ENCODE peak calls at places on chromosomes 12 and 14, in nine cellular contexts. E is H1; Q is lung; R is choroid plexus epithelial cell; W is tibial artery; M is Panc1; P is HCT116; S is aorta; H is CD8-positive, alpha-beta memory T cell. I is an unnamed sample.

GRCh38 chr12:44875954-44876553 is at the start of gene NELL2:
- DNase-seq in E (peak), Q (peak), R (peak), W (no peak), M (no peak), P (no peak), S (peak), H (peak), I (peak)

GRCh38 chr14:104389326-104390220 is 190.0 kb upstream of the C14orf180 start:
- DNase-seq in E (no peak), Q (no peak), R (no peak), W (peak), M (no peak), P (no peak), S (no peak), H (peak), I (no peak)

GRCh38 chr12:9134981-9135628 is 19.4 kb upstream of the A2M start:
- DNase-seq in E (peak), Q (no peak), R (peak), W (no peak), M (no peak), P (peak), S (no peak), H (no peak), I (no peak)

GRCh38 chr12:50765325-50765911 is 1.5 kb downstream of the ATF1 start:
- DNase-seq in E (no peak), Q (no peak), R (peak), W (peak), M (peak), P (no peak), S (no peak), H (peak), I (no peak)

GRCh38 chr12:42481368-42481767 is 108.2 kb downstream of the PRICKLE1 start:
- DNase-seq in E (no peak), Q (no peak), R (no peak), W (no peak), M (no peak), P (no peak), S (no peak), H (no peak), I (no peak)

GRCh38 chr14:31060253-31060875 is 34.2 kb upstream of the STRN3 start:
- DNase-seq in E (no peak), Q (no peak), R (no peak), W (no peak), M (no peak), P (no peak), S (no peak), H (no peak), I (no peak)

GRCh38 chr12:112906712-112907414 is at the start of gene OAS1:
- DNase-seq in E (no peak), Q (peak), R (peak), W (peak), M (no peak), P (no peak), S (no peak), H (peak), I (peak)

GRCh38 chr14:101772770-101773169 is 11.3 kb downstream of the PPP2R5C start:
- DNase-seq in E (no peak), Q (no peak), R (no peak), W (no peak), M (no peak), P (no peak), S (no peak), H (no peak), I (no peak)

DNA sequence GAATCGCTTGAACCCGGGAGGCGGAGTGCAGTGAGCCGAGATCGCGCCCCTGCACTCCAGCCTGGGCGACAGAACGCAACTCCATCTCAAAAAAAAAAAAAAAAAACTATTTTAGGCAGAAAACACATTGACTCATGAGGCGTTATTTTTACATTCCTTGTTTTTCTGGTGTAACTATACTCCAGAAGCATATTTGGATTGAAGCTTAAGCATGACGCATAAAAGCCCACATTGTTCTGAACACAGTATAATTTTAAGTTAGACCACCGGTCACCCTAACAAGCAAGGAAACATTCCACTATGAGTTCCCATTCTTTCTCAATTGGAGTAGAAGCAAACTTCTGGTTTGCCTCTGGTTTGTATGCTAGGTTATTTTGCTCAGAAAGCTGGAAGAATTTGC is 173.0 kb downstream of the MYRFL start:
- DNase-seq in E (no peak), Q (no peak), R (no peak), W (no peak), M (no peak), P (no peak), S (no peak), H (no peak), I (no peak)
- H3K4me3 ChIP-seq in E (no peak), Q (no peak), R (no peak), W (no peak), M (no peak), P (no peak), S (no peak), H (no peak), I (no peak)

DNA sequence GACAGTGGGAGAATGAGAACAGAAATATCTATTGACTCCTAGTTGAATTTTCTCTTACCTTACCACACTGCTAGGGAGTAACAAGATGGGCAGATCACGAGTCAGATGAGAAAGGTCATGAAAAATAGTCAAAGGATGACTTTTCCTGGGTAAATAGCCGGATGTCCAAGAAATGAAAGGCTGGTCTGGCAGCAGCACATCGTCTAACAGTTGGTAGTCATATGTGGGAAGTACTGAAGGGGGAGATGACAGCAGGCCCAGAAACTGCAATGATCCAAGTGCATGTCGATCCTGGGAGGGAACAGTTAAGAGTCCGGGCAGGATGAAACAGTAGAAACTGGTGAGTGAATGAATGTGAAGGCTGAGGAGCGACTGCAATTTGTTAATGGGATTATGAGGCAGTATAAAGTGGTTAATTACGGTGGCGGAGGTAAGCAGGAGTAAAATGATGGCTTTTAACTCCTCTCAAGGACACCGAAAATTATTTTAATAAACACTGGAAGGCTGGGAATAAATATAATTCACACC is 1.2 kb upstream of the ERC1 start:
- DNase-seq in E (no peak), Q (no peak), R (peak), W (peak), M (no peak), P (no peak), S (no peak), H (no peak), I (no peak)
- H3K4me3 ChIP-seq in E (peak), Q (peak), R (peak), W (peak), M (peak), P (peak), S (peak), H (peak), I (peak)

DNA sequence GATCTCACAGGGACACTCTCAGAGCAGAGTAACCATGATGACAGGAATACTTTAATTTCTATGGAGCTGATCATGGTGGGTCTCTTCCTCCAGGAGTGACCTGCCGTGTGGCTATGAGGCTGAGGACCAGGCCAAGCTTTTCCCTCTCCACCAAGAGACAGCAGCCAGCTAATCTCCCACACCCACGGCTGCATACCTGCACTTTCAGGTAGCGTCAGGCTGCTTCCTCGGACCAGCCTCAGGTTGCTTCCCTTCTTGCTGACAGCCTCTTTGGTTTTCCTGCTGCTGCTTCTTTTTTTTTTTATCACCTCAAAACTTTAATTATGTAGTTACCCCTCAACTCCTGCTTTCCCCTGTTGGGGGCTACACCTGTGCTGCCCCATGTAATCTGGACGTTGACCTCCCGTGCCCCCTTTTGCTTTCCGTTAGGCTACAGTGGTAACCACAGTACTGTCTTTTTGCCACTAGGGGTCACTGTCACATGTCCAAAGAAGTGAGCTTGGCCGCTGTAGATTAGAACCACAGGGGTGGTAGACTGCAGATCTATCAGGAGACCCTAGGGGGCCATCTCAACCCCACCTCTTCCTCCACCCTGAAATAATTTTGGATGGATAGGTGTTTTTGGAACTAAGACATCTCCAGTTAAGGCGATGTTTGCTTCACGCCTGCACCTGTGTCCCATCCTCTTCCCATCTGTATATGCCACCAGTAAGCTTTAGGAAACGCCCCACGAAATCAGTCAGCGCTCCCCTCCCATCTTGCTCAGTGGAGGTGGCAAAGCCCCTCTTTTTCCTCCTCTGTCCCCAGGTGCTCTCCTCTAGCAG is 7.8 kb upstream of the PIP4K2C start:
- DNase-seq in E (peak), Q (peak), R (peak), W (peak), M (peak), P (peak), S (no peak), H (peak), I (peak)
- H3K4me3 ChIP-seq in E (no peak), Q (no peak), R (no peak), W (no peak), M (no peak), P (no peak), S (no peak), H (no peak), I (no peak)

GRCh38 chr14:94269156-94269555 is 23.9 kb downstream of the SERPINA10 start:
- DNase-seq in E (no peak), Q (no peak), R (no peak), W (no peak), M (no peak), P (no peak), S (no peak), H (no peak), I (no peak)

DNA sequence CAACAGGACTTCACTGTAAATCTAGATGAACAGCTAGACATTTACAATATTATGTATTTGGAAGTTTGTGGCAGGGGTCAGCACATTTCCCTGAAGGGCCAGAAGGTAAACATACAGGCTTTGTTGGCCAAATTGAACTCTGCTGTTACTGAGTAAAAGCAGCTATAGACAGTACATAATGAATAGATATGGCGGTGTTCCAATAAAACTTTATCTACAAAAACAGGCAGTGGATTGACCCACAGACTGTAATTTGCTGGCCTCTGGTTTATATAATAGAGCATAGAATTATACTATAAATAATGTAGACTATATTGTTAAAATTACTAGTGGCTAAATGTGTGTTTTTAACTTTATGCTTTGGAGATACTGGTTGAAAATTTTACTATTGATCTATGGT is 25.7 kb downstream of the SERPINA10 start:
- DNase-seq in E (no peak), Q (no peak), R (no peak), W (no peak), M (no peak), P (no peak), S (no peak), H (no peak), I (no peak)
- H3K4me3 ChIP-seq in E (no peak), Q (no peak), R (no peak), W (no peak), M (no peak), P (no peak), S (no peak), H (no peak), I (no peak)

DNA sequence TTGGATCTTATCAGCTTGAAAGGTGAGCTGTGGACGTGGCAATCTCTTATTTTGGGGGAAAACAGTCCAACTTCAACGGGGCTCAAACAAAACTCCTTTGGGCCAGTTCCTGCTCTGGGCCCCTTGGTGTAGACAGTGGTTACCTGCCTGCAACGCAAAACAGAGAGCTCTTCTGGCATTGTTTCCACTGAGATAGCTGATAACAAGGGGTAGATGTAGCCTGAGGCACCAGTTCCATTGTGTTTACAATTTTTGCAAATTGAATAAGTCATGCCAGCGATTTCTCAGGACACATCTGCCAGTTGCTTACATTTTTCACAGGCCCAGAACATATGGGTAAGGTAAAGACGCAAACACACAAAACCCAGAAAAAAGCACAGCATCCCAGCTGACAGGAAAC is 259.6 kb downstream of the AACS start:
- DNase-seq in E (no peak), Q (no peak), R (no peak), W (no peak), M (no peak), P (no peak), S (no peak), H (no peak), I (no peak)
- H3K4me3 ChIP-seq in E (no peak), Q (no peak), R (no peak), W (no peak), M (no peak), P (no peak), S (no peak), H (no peak), I (no peak)

DNA sequence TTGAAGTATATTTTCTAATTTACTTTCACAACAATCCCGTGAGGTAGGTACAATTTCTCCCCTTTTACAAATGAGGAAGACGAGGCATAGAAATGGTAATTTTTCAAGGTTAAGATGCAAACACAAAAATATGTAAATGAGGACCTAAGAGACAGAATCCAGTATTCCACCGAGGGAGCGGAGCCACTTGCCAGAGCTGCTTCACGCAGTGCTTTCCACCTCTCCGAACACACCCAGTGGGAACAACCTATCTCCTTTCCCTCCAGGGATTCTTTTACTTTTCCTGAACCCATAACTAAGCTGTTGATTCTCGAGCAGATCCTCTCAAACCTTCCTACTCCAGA is 1.6 kb downstream of the DDHD1 start:
- DNase-seq in E (no peak), Q (no peak), R (no peak), W (no peak), M (no peak), P (no peak), S (no peak), H (no peak), I (no peak)
- H3K4me3 ChIP-seq in E (peak), Q (peak), R (peak), W (peak), M (peak), P (peak), S (peak), H (peak), I (peak)